ENCODE peak calls at places on chromosomes 16 and 17, in ten cellular contexts. N is uterus, I is ovary, F is breast epithelium, A is spleen, J is GM12878, Q is testis, K is NB4, H is A549, C is K562. W is an unnamed sample.

GRCh38 chr17:69300222-69300621 is 26.7 kb downstream of the ABCA5 start:
- DNase-seq in N (no peak), I (no peak), F (no peak), A (no peak), J (no peak), Q (no peak), K (peak; percentile 6), H (no peak), C (no peak), W (no peak)

GRCh38 chr17:57422574-57423164 is 166.3 kb downstream of the MSI2 start:
- DNase-seq in N (no peak), I (no peak), F (no peak), A (no peak), J (peak; percentile 77), Q (no peak), K (peak; percentile 79), H (peak; percentile 31), C (no peak), W (peak; percentile 21)

GRCh38 chr16:57386381-57386951 is 14.2 kb downstream of the CX3CL1 start:
- DNase-seq in N (no peak), I (no peak), F (no peak), A (peak; percentile 43), J (no peak), Q (peak; percentile 56), K (no peak), H (no peak), C (no peak), W (no peak)

GRCh38 chr17:80474933-80475915 is 1.2 kb downstream of the NPTX1 start:
- DNase-seq in N (no peak), I (no peak), F (no peak), A (no peak), J (no peak), Q (no peak), K (peak; percentile 44), H (peak; percentile 44), C (no peak), W (no peak)

GRCh38 chr17:32261937-32262510 is 3.6 kb upstream of the RHBDL3 start:
- DNase-seq in N (no peak), I (no peak), F (no peak), A (no peak), J (no peak), Q (no peak), K (no peak), H (no peak), C (no peak), W (no peak)

GRCh38 chr17:50130778-50131317 is 888 bp upstream of the SAMD14 start:
- DNase-seq in N (no peak), I (no peak), F (no peak), A (no peak), J (no peak), Q (no peak), K (no peak), H (peak; percentile 36), C (no peak), W (no peak)

GRCh38 chr16:49061315-49061714 is 220.3 kb downstream of the CBLN1 start:
- DNase-seq in N (no peak), I (no peak), F (no peak), A (no peak), J (no peak), Q (no peak), K (no peak), H (no peak), C (no peak), W (peak; percentile 80)

GRCh38 chr17:7864995-7865650 is 7.3 kb downstream of the CYB5D1 start:
- DNase-seq in N (no peak), I (no peak), F (no peak), A (no peak), J (no peak), Q (no peak), K (no peak), H (no peak), C (no peak), W (no peak)

GRCh38 chr17:17567631-17568030 is 23.9 kb downstream of the PEMT start:
- DNase-seq in N (no peak), I (peak; percentile 72), F (peak; percentile 65), A (no peak), J (no peak), Q (peak; percentile 81), K (no peak), H (no peak), C (no peak), W (peak; percentile 89)

GRCh38 chr17:66747561-66748275 is 87.2 kb upstream of the CACNG5 start:
- DNase-seq in N (no peak), I (no peak), F (no peak), A (no peak), J (no peak), Q (no peak), K (no peak), H (no peak), C (no peak), W (no peak)

GRCh38 chr16:29899516-29900101 is at the start of gene SEZ6L2:
- DNase-seq in N (peak; percentile 62), I (no peak), F (peak; percentile 55), A (no peak), J (no peak), Q (peak; percentile 81), K (peak; percentile 66), H (peak; percentile 94), C (peak; percentile 77), W (peak; percentile 12)

GRCh38 chr16:29897333-29897732 is 2.0 kb downstream of the SEZ6L2 start:
- DNase-seq in N (no peak), I (no peak), F (no peak), A (no peak), J (no peak), Q (no peak), K (no peak), H (no peak), C (no peak), W (no peak)

GRCh38 chr16:29898135-29898534 is 1.2 kb downstream of the SEZ6L2 start:
- DNase-seq in N (no peak), I (no peak), F (no peak), A (no peak), J (no peak), Q (no peak), K (no peak), H (no peak), C (no peak), W (no peak)

GRCh38 chr16:29900102-29900887 is at the start of gene ASPHD1:
- DNase-seq in N (peak; percentile 58), I (peak; percentile 71), F (peak; percentile 26), A (peak; percentile 91), J (no peak), Q (peak; percentile 80), K (peak; percentile 72), H (peak; percentile 77), C (peak; percentile 94), W (peak; percentile 70)

GRCh38 chr16:29898786-29899515 is 399 bp downstream of the SEZ6L2 start:
- DNase-seq in N (no peak), I (no peak), F (no peak), A (no peak), J (no peak), Q (no peak), K (no peak), H (no peak), C (peak; percentile 53), W (no peak)
- TF ChIP-seq POLR2A in N (no peak), I (no peak), F (no peak), A (no peak), J (no peak), Q (no peak), K (no peak), H (no peak), C (no peak), W (no peak)

GRCh38 chr16:27903046-27903655 is 160.4 kb downstream of the GSG1L start:
- DNase-seq in N (no peak), I (no peak), F (no peak), A (peak; percentile 56), J (no peak), Q (no peak), K (no peak), H (no peak), C (no peak), W (no peak)
- H3K4me3 ChIP-seq in N (no peak overlapping the region), I (no peak overlapping the region), F (no peak overlapping the region), A (no peak overlapping the region), J (no peak overlapping the region), Q (no peak overlapping the region), K (no peak overlapping the region), H (no peak overlapping the region), C (no peak overlapping the region), W (no peak overlapping the region)

GRCh38 chr16:86319871-86320270 is 190.5 kb upstream of the FOXF1 start:
- DNase-seq in N (no peak), I (no peak), F (no peak), A (no peak), J (no peak), Q (no peak), K (peak; percentile 85), H (no peak), C (peak; percentile 20), W (no peak)

GRCh38 chr16:86318119-86318518 is 192.2 kb upstream of the FOXF1 start:
- DNase-seq in N (no peak), I (no peak), F (no peak), A (no peak), J (no peak), Q (no peak), K (peak; percentile 16), H (no peak), C (no peak), W (no peak)

GRCh38 chr16:86317617-86318021 is 192.7 kb upstream of the FOXF1 start:
- DNase-seq in N (no peak), I (no peak), F (no peak), A (peak; percentile 57), J (no peak), Q (no peak), K (no peak), H (no peak), C (no peak), W (no peak)

GRCh38 chr16:86314402-86315025 is 195.8 kb upstream of the FOXF1 start:
- DNase-seq in N (no peak), I (no peak), F (no peak), A (no peak), J (no peak), Q (no peak), K (no peak), H (no peak), C (no peak), W (no peak)

GRCh38 chr16:86316967-86317616 is 193.2 kb upstream of the FOXF1 start:
- DNase-seq in N (no peak), I (no peak), F (no peak), A (peak; percentile 22), J (no peak), Q (no peak), K (no peak), H (no peak), C (no peak), W (no peak)
- TF ChIP-seq CTCF in N (no peak), I (no peak), F (no peak), A (no peak), J (no peak), Q (no peak), K (no peak), H (no peak), C (peak; percentile 5), W (no peak)

DNA sequence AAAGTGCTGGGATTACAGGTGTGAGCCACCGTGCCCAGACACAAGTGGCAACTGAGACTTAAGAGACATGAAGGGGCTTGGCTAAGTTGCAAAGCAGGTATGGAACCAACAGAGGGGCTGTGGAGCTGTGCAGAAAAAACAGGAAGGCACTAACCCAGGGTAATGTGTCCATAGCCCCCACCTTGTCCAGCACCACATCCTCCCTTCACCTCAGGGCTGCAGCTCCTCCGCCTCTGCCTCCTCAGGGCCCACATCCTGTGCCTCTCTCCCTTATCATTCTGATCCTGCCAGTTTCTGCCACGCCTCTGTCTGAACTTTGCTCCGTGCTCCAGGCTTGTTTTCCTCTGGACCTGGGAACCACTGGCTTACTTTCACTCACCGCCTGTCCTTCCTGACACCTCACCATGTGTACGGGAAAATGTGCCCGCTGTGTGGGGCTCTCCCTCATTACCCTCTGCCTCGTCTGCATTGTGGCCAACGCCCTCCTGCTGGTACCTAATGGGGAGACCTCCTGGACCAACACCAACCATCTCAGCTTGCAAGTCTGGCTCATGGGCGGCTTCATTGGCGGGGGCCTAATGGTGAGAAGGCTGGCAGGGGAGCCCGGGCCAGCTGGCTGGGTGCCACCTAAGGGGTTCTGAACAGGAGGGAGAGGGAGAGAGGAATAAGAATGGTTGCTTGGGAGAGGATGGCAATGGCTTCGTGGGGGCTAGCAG is at the start of gene TM4SF5:
- DNase-seq in N (no peak), I (no peak), F (no peak), A (no peak), J (no peak), Q (no peak), K (no peak), H (peak; percentile 60), C (no peak), W (no peak)
- TF ChIP-seq POLR2A in N (no peak), I (no peak), F (no peak), A (no peak), J (no peak), Q (no peak), K (no peak), H (no peak), C (no peak), W (no peak)

W was measured in thyroid gland.